ENCODE peak calls at places on chromosomes 3 and 15, in five cellular contexts. E, P, N, X and C are unnamed samples.
A peak's percentile ranks its signal among the peaks of the same experiment; 100 is the strongest.

GRCh38 chr15:56471440-56472069 is 6.6 kb upstream of the MNS1 start:
- DNase-seq in N (no peak), X (no peak), E (no peak), P (no peak), C (no peak)

GRCh38 chr3:72347819-72348319 is 500.4 kb downstream of the SHQ1 start:
- DNase-seq in X (peak; percentile 87), E (peak; percentile 12), N (peak; percentile 35), P (no peak), C (no peak)

GRCh38 chr15:93980149-93980911 is 251.0 kb upstream of the MCTP2 start:
- DNase-seq in N (no peak), X (no peak), E (no peak), P (no peak), C (no peak)

GRCh38 chr15:89017370-89018066 is 70.7 kb upstream of the ABHD2 start:
- DNase-seq in N (peak; percentile 88), X (peak; percentile 75), P (peak; percentile 56), E (peak; percentile 41), C (peak; percentile 70)

GRCh38 chr3:98906230-98906629 is 4.7 kb upstream of the DCBLD2 start:
- DNase-seq in X (no peak), N (no peak), P (peak; percentile 56), E (no peak), C (no peak)

GRCh38 chr3:105719791-105720190 is 149.0 kb downstream of the CBLB start:
- DNase-seq in N (no peak), E (no peak), P (no peak), X (no peak), C (no peak)

GRCh38 chr3:46845397-46845859 is 17.8 kb downstream of the MYL3 start:
- DNase-seq in N (no peak), P (peak; percentile 59), X (peak; percentile 79), E (peak; percentile 71), C (no peak)

GRCh38 chr3:188061133-188061532 is 92.8 kb upstream of the LPP start:
- DNase-seq in P (peak; percentile 66), N (peak; percentile 40), X (no peak), E (no peak), C (peak; percentile 14)

GRCh38 chr3:132605374-132605792 is 8.3 kb downstream of the ACKR4 start:
- DNase-seq in N (no peak), X (no peak), P (no peak), E (no peak), C (no peak)

GRCh38 chr15:88497109-88497761 is 29.7 kb downstream of the MRPS11 start:
- DNase-seq in X (no peak), P (no peak), E (no peak), N (no peak), C (no peak)

GRCh38 chr3:111851511-111851954 is 7.5 kb upstream of the PHLDB2 start:
- DNase-seq in N (no peak), P (peak; percentile 77), E (no peak), X (no peak), C (no peak)

GRCh38 chr15:65722191-65722590 is 69.9 kb downstream of the DENND4A start:
- DNase-seq in X (no peak), N (no peak), P (no peak), E (no peak), C (no peak)

GRCh38 chr15:79431636-79432344 is at the start of gene MINAR1:
- DNase-seq in P (no peak), N (no peak), E (no peak), X (no peak), C (peak; percentile 27)

GRCh38 chr3:139199421-139200010 is 144.3 kb upstream of the MRPS22 start:
- DNase-seq in N (no peak), X (no peak), E (no peak), P (no peak), C (no peak)

GRCh38 chr3:148269816-148270215 is 427.9 kb upstream of the AGTR1 start:
- DNase-seq in X (no peak), P (peak; percentile 7), N (no peak), E (peak; percentile 46), C (no peak)

GRCh38 chr15:70882361-70882760 is 9.9 kb downstream of the THAP10 start:
- DNase-seq in N (no peak), P (no peak), X (no peak), E (no peak), C (no peak)

GRCh38 chr3:106299300-106300098 is 430.7 kb upstream of the CBLB start:
- DNase-seq in P (peak; percentile 50), E (no peak), N (no peak), X (no peak), C (no peak)

GRCh38 chr15:32692286-32692685 is 25.5 kb upstream of the GREM1 start:
- DNase-seq in X (no peak), N (no peak), E (no peak), P (no peak), C (no peak)

GRCh38 chr3:71565326-71565725 is 18.2 kb downstream of the FOXP1 start:
- DNase-seq in P (no peak), E (no peak), X (no peak), N (no peak), C (no peak)

GRCh38 chr3:111080357-111080937 is 8.8 kb downstream of the NECTIN3 start:
- DNase-seq in E (no peak), P (no peak), X (no peak), N (no peak), C (no peak)

GRCh38 chr15:63420333-63420741 is 38.7 kb upstream of the CA12 start:
- DNase-seq in X (no peak), E (no peak), N (no peak), P (no peak), C (no peak)

GRCh38 chr3:194488007-194488742 is 1.4 kb upstream of the ATP13A3 start:
- DNase-seq in X (no peak), P (no peak), N (no peak), E (no peak), C (no peak)

GRCh38 chr3:127484601-127485388 is 105.7 kb downstream of the TPRA1 start:
- DNase-seq in X (no peak), E (no peak), P (peak; percentile 2), N (no peak), C (no peak)

GRCh38 chr3:12994357-12994606 is 78.9 kb downstream of the IQSEC1 start:
- DNase-seq in P (no peak), E (no peak), N (no peak), X (no peak), C (no peak)

GRCh38 chr3:10467904-10468610 is 37.3 kb downstream of the ATP2B2 start:
- DNase-seq in N (no peak), X (no peak), P (no peak), E (no peak), C (no peak)

GRCh38 chr3:18429021-18429745 is 4.0 kb upstream of the SATB1 start:
- DNase-seq in N (no peak), E (no peak), X (no peak), P (no peak), C (no peak)

GRCh38 chr3:126102530-126102951 is 18.6 kb upstream of the SLC41A3 start:
- DNase-seq in E (no peak), P (no peak), X (peak; percentile 21), N (no peak), C (no peak)

GRCh38 chr15:65385868-65386253 is 8.1 kb upstream of the IGDCC3 start:
- DNase-seq in P (no peak), N (no peak), E (no peak), X (no peak), C (no peak)

GRCh38 chr3:193789455-193789854 is 196.4 kb downstream of the OPA1 start:
- DNase-seq in N (no peak), X (no peak), E (no peak), P (no peak), C (no peak)

GRCh38 chr15:68249058-68249713 is 19.7 kb upstream of the CLN6 start:
- DNase-seq in X (no peak), P (no peak), E (no peak), N (no peak), C (no peak)

GRCh38 chr3:50153782-50154475 is 1.2 kb upstream of the SEMA3F start:
- DNase-seq in N (no peak), X (no peak), P (no peak), E (no peak), C (no peak)